ENCODE peak calls at places on chromosomes 12 and 14, in four cellular contexts. One of them, this sample, is unnamed.

GRCh38 chr14:22471545-22472121 is 117.4 kb downstream of the DAD1 start:
- DNase-seq in mammary epithelial cell: peak
- DNase-seq in K562: peak
- DNase-seq in HCT116: peak
- DNase-seq in this sample: no peak

GRCh38 chr12:122421815-122422737 is at the start of gene CLIP1:
- DNase-seq in mammary epithelial cell: peak
- DNase-seq in K562: peak
- DNase-seq in HCT116: no peak
- DNase-seq in this sample: peak

GRCh38 chr14:34539407-34540180 is at the start of gene EAPP:
- DNase-seq in mammary epithelial cell: peak
- DNase-seq in K562: peak
- DNase-seq in HCT116: peak
- DNase-seq in this sample: peak

GRCh38 chr12:62297321-62297720 is 37.1 kb downstream of the USP15 start:
- DNase-seq in mammary epithelial cell: no peak
- DNase-seq in K562: no peak
- DNase-seq in HCT116: no peak
- DNase-seq in this sample: no peak

GRCh38 chr12:77122236-77122635 is 56.9 kb upstream of the E2F7 start:
- DNase-seq in mammary epithelial cell: peak
- DNase-seq in K562: no peak
- DNase-seq in HCT116: peak
- DNase-seq in this sample: no peak

GRCh38 chr14:54901380-54902142 is 1.1 kb downstream of the GCH1 start:
- DNase-seq in mammary epithelial cell: no peak
- DNase-seq in K562: no peak
- DNase-seq in HCT116: no peak
- DNase-seq in this sample: no peak

GRCh38 chr14:31964490-31964889 is 112.6 kb upstream of the ARHGAP5 start:
- DNase-seq in mammary epithelial cell: no peak
- DNase-seq in K562: no peak
- DNase-seq in HCT116: no peak
- DNase-seq in this sample: no peak

GRCh38 chr12:69036999-69037398 is 104.0 kb upstream of the CPM start:
- DNase-seq in mammary epithelial cell: no peak
- DNase-seq in K562: no peak
- DNase-seq in HCT116: no peak
- DNase-seq in this sample: no peak

GRCh38 chr12:79555006-79555925 is 135.5 kb downstream of the PAWR start:
- DNase-seq in mammary epithelial cell: peak
- DNase-seq in K562: no peak
- DNase-seq in HCT116: peak
- DNase-seq in this sample: no peak

GRCh38 chr12:59151243-59151642 is 230.9 kb upstream of the LRIG3 start:
- DNase-seq in mammary epithelial cell: no peak
- DNase-seq in K562: no peak
- DNase-seq in HCT116: no peak
- DNase-seq in this sample: no peak

GRCh38 chr12:124294686-124295315 is at the start of gene RFLNA:
- DNase-seq in mammary epithelial cell: no peak
- DNase-seq in K562: no peak
- DNase-seq in HCT116: no peak
- DNase-seq in this sample: no peak
- TF ChIP-seq EZH2 in mammary epithelial cell: peak
- TF ChIP-seq EZH2 in K562: no peak
- TF ChIP-seq EZH2 in HCT116: no peak
- TF ChIP-seq EZH2 in this sample: no peak

GRCh38 chr12:57766464-57767311 is at the start of gene CYP27B1:
- DNase-seq in mammary epithelial cell: peak
- DNase-seq in K562: peak
- DNase-seq in HCT116: no peak
- DNase-seq in this sample: no peak
- TF ChIP-seq EZH2 in mammary epithelial cell: no peak
- TF ChIP-seq EZH2 in K562: no peak
- TF ChIP-seq EZH2 in HCT116: no peak
- TF ChIP-seq EZH2 in this sample: no peak

GRCh38 chr14:94768141-94768520 is 1.8 kb downstream of the GSC start:
- DNase-seq in mammary epithelial cell: no peak
- DNase-seq in K562: no peak
- DNase-seq in HCT116: no peak
- DNase-seq in this sample: no peak

GRCh38 chr14:94770815-94771190 is 890 bp upstream of the GSC start:
- DNase-seq in mammary epithelial cell: no peak
- DNase-seq in K562: no peak
- DNase-seq in HCT116: no peak
- DNase-seq in this sample: no peak

GRCh38 chr14:94770251-94770749 is 387 bp upstream of the GSC start:
- DNase-seq in mammary epithelial cell: no peak
- DNase-seq in K562: no peak
- DNase-seq in HCT116: no peak
- DNase-seq in this sample: no peak

GRCh38 chr14:94768521-94769412 is 1.1 kb downstream of the GSC start:
- DNase-seq in mammary epithelial cell: no peak
- DNase-seq in K562: no peak
- DNase-seq in HCT116: no peak
- DNase-seq in this sample: no peak

GRCh38 chr14:94769413-94770250 is at the start of gene GSC:
- DNase-seq in mammary epithelial cell: peak
- DNase-seq in K562: no peak
- DNase-seq in HCT116: no peak
- DNase-seq in this sample: peak
- TF ChIP-seq EZH2 in mammary epithelial cell: no peak
- TF ChIP-seq EZH2 in K562: no peak
- TF ChIP-seq EZH2 in HCT116: no peak
- TF ChIP-seq EZH2 in this sample: no peak

GRCh38 chr14:92323916-92324818 is 1.2 kb downstream of the SLC24A4 start:
- DNase-seq in mammary epithelial cell: peak
- DNase-seq in K562: no peak
- DNase-seq in HCT116: no peak
- DNase-seq in this sample: no peak

GRCh38 chr14:92321701-92322100 is 1.3 kb upstream of the SLC24A4 start:
- DNase-seq in mammary epithelial cell: no peak
- DNase-seq in K562: no peak
- DNase-seq in HCT116: no peak
- DNase-seq in this sample: no peak

GRCh38 chr14:92325835-92326234 is 2.9 kb downstream of the SLC24A4 start:
- DNase-seq in mammary epithelial cell: no peak
- DNase-seq in K562: no peak
- DNase-seq in HCT116: no peak
- DNase-seq in this sample: no peak

GRCh38 chr14:92322516-92322915 is 449 bp upstream of the SLC24A4 start:
- DNase-seq in mammary epithelial cell: no peak
- DNase-seq in K562: no peak
- DNase-seq in HCT116: no peak
- DNase-seq in this sample: no peak

GRCh38 chr14:92323031-92323915 is at the start of gene SLC24A4:
- DNase-seq in mammary epithelial cell: peak
- DNase-seq in K562: no peak
- DNase-seq in HCT116: no peak
- DNase-seq in this sample: no peak
- TF ChIP-seq EZH2 in mammary epithelial cell: no peak
- TF ChIP-seq EZH2 in K562: no peak
- TF ChIP-seq EZH2 in HCT116: no peak
- TF ChIP-seq EZH2 in this sample: no peak

GRCh38 chr14:90061849-90062794 is at the start of gene KCNK13:
- DNase-seq in mammary epithelial cell: peak
- DNase-seq in K562: no peak
- DNase-seq in HCT116: no peak
- DNase-seq in this sample: no peak
- TF ChIP-seq EZH2 in mammary epithelial cell: peak
- TF ChIP-seq EZH2 in K562: no peak
- TF ChIP-seq EZH2 in HCT116: no peak
- TF ChIP-seq EZH2 in this sample: no peak

GRCh38 chr12:1630081-1630826 is 1.2 kb downstream of the WNT5B start:
- DNase-seq in mammary epithelial cell: no peak
- DNase-seq in K562: no peak
- DNase-seq in HCT116: no peak
- DNase-seq in this sample: no peak

GRCh38 chr12:1632702-1633101 is 3.7 kb downstream of the WNT5B start:
- DNase-seq in mammary epithelial cell: no peak
- DNase-seq in K562: no peak
- DNase-seq in HCT116: no peak
- DNase-seq in this sample: no peak

GRCh38 chr12:1630827-1631591 is 2.0 kb downstream of the WNT5B start:
- DNase-seq in mammary epithelial cell: no peak
- DNase-seq in K562: no peak
- DNase-seq in HCT116: no peak
- DNase-seq in this sample: no peak

GRCh38 chr12:1628671-1629337 is at the start of gene WNT5B:
- DNase-seq in mammary epithelial cell: no peak
- DNase-seq in K562: no peak
- DNase-seq in HCT116: no peak
- DNase-seq in this sample: no peak

GRCh38 chr12:1629338-1630080 is 478 bp downstream of the WNT5B start:
- DNase-seq in mammary epithelial cell: no peak
- DNase-seq in K562: no peak
- DNase-seq in HCT116: no peak
- DNase-seq in this sample: no peak
- TF ChIP-seq EZH2 in mammary epithelial cell: no peak
- TF ChIP-seq EZH2 in K562: no peak
- TF ChIP-seq EZH2 in HCT116: no peak
- TF ChIP-seq EZH2 in this sample: no peak

DNA sequence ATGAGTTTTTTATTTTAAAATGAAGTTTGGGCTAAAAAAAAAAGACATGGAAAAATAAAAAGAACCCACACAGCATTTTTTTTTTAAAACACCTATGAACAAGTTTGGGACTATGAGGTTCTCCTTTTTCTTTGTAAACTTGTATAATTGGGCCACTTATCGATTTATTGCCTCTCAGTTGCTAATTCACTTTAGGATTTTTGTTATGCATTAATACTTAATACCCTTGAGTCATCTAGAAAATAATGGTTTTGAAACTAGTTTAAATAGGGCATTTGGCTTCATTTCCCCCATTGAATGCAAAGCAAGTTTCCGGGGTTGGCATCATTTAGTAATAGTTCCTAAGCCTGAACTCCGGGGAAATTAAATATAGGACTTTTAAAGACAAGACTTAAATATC is 312.8 kb upstream of the RGS6 start:
- DNase-seq in mammary epithelial cell: no peak
- DNase-seq in K562: no peak
- DNase-seq in HCT116: no peak
- DNase-seq in this sample: no peak
- TF ChIP-seq EZH2 in mammary epithelial cell: no peak
- TF ChIP-seq EZH2 in K562: no peak
- TF ChIP-seq EZH2 in HCT116: no peak
- TF ChIP-seq EZH2 in this sample: no peak

GRCh38 chr12:53963005-53963404 is 8.3 kb downstream of the HOXC12 start:
- DNase-seq in mammary epithelial cell: no peak
- DNase-seq in K562: no peak
- DNase-seq in HCT116: no peak
- DNase-seq in this sample: no peak
- TF ChIP-seq EZH2 in mammary epithelial cell: no peak
- TF ChIP-seq EZH2 in K562: no peak
- TF ChIP-seq EZH2 in HCT116: no peak
- TF ChIP-seq EZH2 in this sample: no peak

GRCh38 chr12:66683822-66684221 is 4.9 kb upstream of the GRIP1 start:
- DNase-seq in mammary epithelial cell: no peak
- DNase-seq in K562: no peak
- DNase-seq in HCT116: no peak
- DNase-seq in this sample: no peak

GRCh38 chr12:66678640-66679268 is at the start of gene GRIP1:
- DNase-seq in mammary epithelial cell: no peak
- DNase-seq in K562: no peak
- DNase-seq in HCT116: no peak
- DNase-seq in this sample: no peak

GRCh38 chr12:66679441-66680069 is 679 bp upstream of the GRIP1 start:
- DNase-seq in mammary epithelial cell: no peak
- DNase-seq in K562: no peak
- DNase-seq in HCT116: no peak
- DNase-seq in this sample: no peak

GRCh38 chr12:66684222-66684621 is 5.3 kb upstream of the GRIP1 start:
- DNase-seq in mammary epithelial cell: no peak
- DNase-seq in K562: no peak
- DNase-seq in HCT116: no peak
- DNase-seq in this sample: no peak

GRCh38 chr12:66683073-66683472 is 4.2 kb upstream of the GRIP1 start:
- DNase-seq in mammary epithelial cell: no peak
- DNase-seq in K562: no peak
- DNase-seq in HCT116: no peak
- DNase-seq in this sample: no peak
- TF ChIP-seq EZH2 in mammary epithelial cell: no peak
- TF ChIP-seq EZH2 in K562: no peak
- TF ChIP-seq EZH2 in HCT116: no peak
- TF ChIP-seq EZH2 in this sample: no peak